ENCODE peak calls at places on chromosomes 11 and 22, in four cellular contexts. One of them, this sample, is unnamed.

GRCh38 chr11:76664578-76665061 is 5.9 kb downstream of the LRRC32 start:
- DNase-seq in HCT116: no peak
- DNase-seq in hepatocyte: no peak
- DNase-seq in mammary epithelial cell: no peak
- DNase-seq in this sample: no peak

GRCh38 chr11:94028436-94028835 is 7.3 kb downstream of the HEPHL1 start:
- DNase-seq in hepatocyte: peak; percentile 43
- DNase-seq in HCT116: no peak
- DNase-seq in mammary epithelial cell: peak; percentile 92
- DNase-seq in this sample: peak; percentile 25

GRCh38 chr22:42680648-42681047 is 31.5 kb upstream of the CYB5R3 start:
- DNase-seq in HCT116: peak; percentile 66
- DNase-seq in mammary epithelial cell: peak; percentile 95
- DNase-seq in hepatocyte: no peak
- DNase-seq in this sample: peak; percentile 88

GRCh38 chr11:83437939-83438338 is 151.8 kb upstream of the CCDC90B start:
- DNase-seq in mammary epithelial cell: no peak
- DNase-seq in hepatocyte: no peak
- DNase-seq in HCT116: no peak
- DNase-seq in this sample: no peak

GRCh38 chr11:57294225-57295131 is 30.3 kb downstream of the TNKS1BP1 start:
- DNase-seq in mammary epithelial cell: peak; percentile 53
- DNase-seq in HCT116: no peak
- DNase-seq in hepatocyte: no peak
- DNase-seq in this sample: peak; percentile 57

GRCh38 chr11:100576044-100577021 is 110.8 kb upstream of the ARHGAP42 start:
- DNase-seq in mammary epithelial cell: peak; percentile 38
- DNase-seq in hepatocyte: peak; percentile 75
- DNase-seq in HCT116: peak; percentile 43
- DNase-seq in this sample: peak; percentile 54

GRCh38 chr22:39384750-39385480 is 14.7 kb upstream of the TAB1 start:
- DNase-seq in HCT116: no peak
- DNase-seq in mammary epithelial cell: no peak
- DNase-seq in hepatocyte: peak; percentile 59
- DNase-seq in this sample: peak; percentile 22

GRCh38 chr11:112961146-112961668 is at the start of gene NCAM1:
- DNase-seq in hepatocyte: peak; percentile 83
- DNase-seq in mammary epithelial cell: peak; percentile 61
- DNase-seq in HCT116: peak; percentile 67
- DNase-seq in this sample: peak; percentile 81

GRCh38 chr22:42301072-42301741 is 30.8 kb upstream of the TCF20 start:
- DNase-seq in HCT116: no peak
- DNase-seq in mammary epithelial cell: no peak
- DNase-seq in hepatocyte: no peak
- DNase-seq in this sample: no peak

GRCh38 chr11:70608568-70609314 is 210.4 kb downstream of the CTTN start:
- DNase-seq in hepatocyte: no peak
- DNase-seq in mammary epithelial cell: no peak
- DNase-seq in HCT116: no peak
- DNase-seq in this sample: peak; percentile 12

GRCh38 chr11:15341587-15341986 is 226.9 kb downstream of the INSC start:
- DNase-seq in mammary epithelial cell: no peak
- DNase-seq in hepatocyte: no peak
- DNase-seq in HCT116: no peak
- DNase-seq in this sample: no peak

GRCh38 chr11:898160-898517 is 12.5 kb downstream of the CHID1 start:
- DNase-seq in HCT116: peak; percentile 13
- DNase-seq in hepatocyte: peak; percentile 48
- DNase-seq in mammary epithelial cell: no peak
- DNase-seq in this sample: peak; percentile 40

GRCh38 chr11:47431356-47432083 is 5.3 kb upstream of the PSMC3 start:
- DNase-seq in hepatocyte: no peak
- DNase-seq in mammary epithelial cell: no peak
- DNase-seq in HCT116: no peak
- DNase-seq in this sample: no peak

GRCh38 chr11:126664193-126664592 is 308.7 kb downstream of the ST3GAL4 start:
- DNase-seq in hepatocyte: no peak
- DNase-seq in mammary epithelial cell: no peak
- DNase-seq in HCT116: no peak
- DNase-seq in this sample: no peak

DNA sequence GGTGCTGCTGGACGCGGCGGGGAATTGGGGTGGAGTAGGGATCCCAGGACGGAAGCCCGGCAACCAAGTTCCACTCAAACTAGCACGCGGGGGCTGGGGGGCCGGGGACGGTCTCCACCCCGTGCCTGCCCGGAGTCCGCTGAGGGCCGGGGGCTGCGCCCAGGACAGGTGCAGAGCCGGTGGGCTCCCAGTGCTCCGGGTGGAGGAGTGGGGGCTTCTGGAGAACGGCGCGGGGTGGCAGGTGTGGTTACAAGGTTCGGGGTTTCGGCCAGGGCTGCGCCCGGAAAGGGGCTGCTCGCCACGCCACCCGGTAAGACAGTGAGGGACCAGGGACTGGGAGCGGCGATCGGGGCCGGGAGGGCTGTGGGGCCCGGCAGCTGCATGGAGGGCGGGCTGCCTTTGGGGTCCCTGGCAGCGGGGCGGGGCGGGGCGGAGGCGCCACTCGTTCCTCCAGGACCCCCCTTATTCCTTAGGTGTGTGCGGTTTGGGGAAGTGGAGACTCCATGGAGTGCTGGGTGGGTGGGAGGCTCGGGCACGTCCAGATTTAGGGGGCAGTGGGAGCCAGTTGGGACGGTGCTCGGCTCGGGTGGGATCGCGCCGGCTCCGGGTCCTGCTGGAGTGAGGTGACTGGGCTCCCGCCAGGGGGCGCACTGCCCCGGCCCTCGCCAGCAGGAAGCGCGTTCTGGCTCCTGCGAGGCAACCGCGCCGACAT is 767 bp downstream of the TSPAN18 start:
- DNase-seq in hepatocyte: peak; percentile 91
- DNase-seq in HCT116: peak; percentile 57
- DNase-seq in mammary epithelial cell: peak; percentile 35
- DNase-seq in this sample: peak; percentile 62
- TF ChIP-seq EZH2 in hepatocyte: no peak
- TF ChIP-seq EZH2 in HCT116: no peak
- TF ChIP-seq EZH2 in mammary epithelial cell: peak; percentile 79
- TF ChIP-seq EZH2 in this sample: peak; percentile 98

GRCh38 chr11:118313242-118313641 is 8.7 kb downstream of the CD3E start:
- DNase-seq in HCT116: no peak
- DNase-seq in mammary epithelial cell: no peak
- DNase-seq in hepatocyte: no peak
- DNase-seq in this sample: no peak
- TF ChIP-seq EZH2 in HCT116: no peak
- TF ChIP-seq EZH2 in mammary epithelial cell: no peak
- TF ChIP-seq EZH2 in hepatocyte: no peak
- TF ChIP-seq EZH2 in this sample: no peak

GRCh38 chr22:50676211-50676636 is 3.6 kb downstream of the SHANK3 start:
- DNase-seq in HCT116: no peak
- DNase-seq in mammary epithelial cell: no peak
- DNase-seq in hepatocyte: no peak
- DNase-seq in this sample: no peak

GRCh38 chr22:50675553-50676199 is 3.1 kb downstream of the SHANK3 start:
- DNase-seq in HCT116: no peak
- DNase-seq in hepatocyte: no peak
- DNase-seq in mammary epithelial cell: no peak
- DNase-seq in this sample: no peak

GRCh38 chr22:50673231-50674126 is 856 bp downstream of the SHANK3 start:
- DNase-seq in mammary epithelial cell: no peak
- DNase-seq in HCT116: no peak
- DNase-seq in hepatocyte: peak; percentile 16
- DNase-seq in this sample: no peak

GRCh38 chr22:50674127-50674493 is 1.5 kb downstream of the SHANK3 start:
- DNase-seq in HCT116: no peak
- DNase-seq in mammary epithelial cell: no peak
- DNase-seq in hepatocyte: peak; percentile 31
- DNase-seq in this sample: no peak

DNA sequence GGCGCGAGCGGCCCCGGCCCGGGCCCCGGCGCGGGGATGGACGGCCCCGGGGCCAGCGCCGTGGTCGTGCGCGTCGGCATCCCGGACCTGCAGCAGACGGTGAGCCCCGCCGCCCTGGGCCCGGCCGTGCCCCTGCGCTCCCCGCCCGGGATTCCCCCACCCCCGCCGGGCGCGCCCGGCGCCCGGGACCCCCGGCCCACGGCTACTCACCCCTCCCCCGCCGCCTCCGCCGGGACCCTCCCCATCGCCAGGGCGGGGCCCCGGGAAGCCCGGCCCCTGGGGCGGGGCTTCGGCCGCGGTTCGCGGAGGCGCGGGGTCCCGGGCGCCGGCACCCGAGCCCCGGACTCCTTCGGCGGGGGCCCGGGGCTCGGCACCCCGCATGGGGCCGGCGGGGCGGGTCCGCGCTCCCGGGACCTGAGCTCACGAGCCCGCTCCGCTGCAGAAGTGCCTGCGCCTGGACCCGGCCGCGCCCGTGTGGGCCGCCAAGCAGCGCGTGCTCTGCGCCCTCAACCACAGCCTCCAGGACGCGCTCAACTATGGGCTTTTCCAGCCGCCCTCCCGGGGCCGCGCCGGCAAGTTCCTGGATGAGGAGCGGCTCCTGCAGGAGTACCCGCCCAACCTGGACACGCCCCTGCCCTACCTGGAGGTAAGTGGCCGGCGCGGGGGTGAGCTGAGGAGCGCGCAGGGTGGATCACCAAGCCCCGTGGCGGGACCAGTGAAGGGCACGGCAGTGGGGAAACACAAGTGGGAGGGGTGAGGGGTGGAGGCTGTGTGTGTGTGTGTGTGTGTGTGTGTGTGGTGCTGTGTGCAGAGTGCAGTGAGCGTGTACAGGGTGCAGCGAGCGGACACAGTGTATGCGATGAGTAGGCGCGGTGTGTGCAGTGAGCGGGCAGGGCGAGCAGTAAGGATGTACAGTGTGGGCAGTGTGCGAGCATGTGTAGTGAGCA is 2.3 kb downstream of the SHANK3 start:
- DNase-seq in hepatocyte: peak; percentile 84
- DNase-seq in mammary epithelial cell: peak; percentile 82
- DNase-seq in HCT116: peak; percentile 61
- DNase-seq in this sample: no peak
- TF ChIP-seq EZH2 in hepatocyte: no peak
- TF ChIP-seq EZH2 in mammary epithelial cell: no peak
- TF ChIP-seq EZH2 in HCT116: no peak
- TF ChIP-seq EZH2 in this sample: no peak

GRCh38 chr11:11618973-11619435 is 2.8 kb downstream of the GALNT18 start:
- DNase-seq in hepatocyte: peak; percentile 13
- DNase-seq in mammary epithelial cell: no peak
- DNase-seq in HCT116: no peak
- DNase-seq in this sample: no peak

GRCh38 chr11:11622772-11623531 is 1.1 kb upstream of the GALNT18 start:
- DNase-seq in mammary epithelial cell: no peak
- DNase-seq in HCT116: no peak
- DNase-seq in hepatocyte: peak; percentile 63
- DNase-seq in this sample: no peak

GRCh38 chr11:11621881-11622706 is at the start of gene GALNT18:
- DNase-seq in HCT116: peak; percentile 81
- DNase-seq in mammary epithelial cell: peak; percentile 97
- DNase-seq in hepatocyte: peak; percentile 98
- DNase-seq in this sample: peak; percentile 93

GRCh38 chr11:11620251-11620965 is 1.4 kb downstream of the GALNT18 start:
- DNase-seq in HCT116: peak; percentile 47
- DNase-seq in hepatocyte: peak; percentile 60
- DNase-seq in mammary epithelial cell: peak; percentile 68
- DNase-seq in this sample: peak; percentile 17

GRCh38 chr11:11620966-11621880 is 582 bp downstream of the GALNT18 start:
- DNase-seq in hepatocyte: peak; percentile 61
- DNase-seq in mammary epithelial cell: peak; percentile 58
- DNase-seq in HCT116: no peak
- DNase-seq in this sample: peak; percentile 34
- TF ChIP-seq EZH2 in hepatocyte: no peak
- TF ChIP-seq EZH2 in mammary epithelial cell: no peak
- TF ChIP-seq EZH2 in HCT116: no peak
- TF ChIP-seq EZH2 in this sample: peak; percentile 65

DNA sequence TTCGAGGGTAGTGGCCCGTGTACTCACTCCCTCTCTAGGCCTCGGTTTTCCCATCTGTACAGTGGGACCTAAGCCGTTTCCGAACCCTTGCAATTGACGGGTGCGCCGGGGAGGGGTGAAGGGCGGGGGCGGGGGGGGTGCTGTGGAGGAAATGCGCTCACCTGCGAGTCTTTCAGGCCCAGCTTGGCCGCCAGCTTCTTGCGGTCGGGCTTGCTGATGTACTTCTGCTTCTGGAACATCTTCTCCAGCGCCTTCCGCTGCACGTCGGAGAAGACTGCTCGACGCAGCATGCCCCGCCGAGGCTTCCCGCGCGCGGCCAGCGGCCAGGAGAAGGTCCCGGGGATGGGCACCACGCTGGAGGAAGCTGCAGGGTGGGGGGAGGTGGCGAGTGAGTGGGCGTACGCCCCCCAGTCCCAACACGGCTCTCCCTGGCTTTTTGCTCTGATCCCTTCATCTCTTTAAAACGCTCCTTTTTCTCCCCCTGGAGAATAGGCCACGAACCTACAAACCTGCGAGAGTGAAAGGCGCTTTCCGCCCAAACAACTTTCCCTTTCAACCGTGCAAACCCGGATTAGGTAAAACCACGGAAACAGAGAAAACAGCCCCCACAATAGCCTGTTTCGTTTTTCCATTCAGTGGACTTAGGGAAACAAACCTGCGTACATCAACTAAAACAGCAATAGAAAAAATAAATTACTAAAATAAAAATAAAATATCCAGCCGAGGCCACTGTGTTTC is 3.2 kb downstream of the DBX1 start:
- DNase-seq in mammary epithelial cell: no peak
- DNase-seq in hepatocyte: no peak
- DNase-seq in HCT116: no peak
- DNase-seq in this sample: no peak
- TF ChIP-seq EZH2 in mammary epithelial cell: peak; percentile 85
- TF ChIP-seq EZH2 in hepatocyte: peak; percentile 95
- TF ChIP-seq EZH2 in HCT116: no peak
- TF ChIP-seq EZH2 in this sample: peak; percentile 98

This sample was measured in fibroblast of lung.